ENCODE peak calls at places on chromosomes 5 and 9, in six cellular contexts. T, D, N, A, X and K are unnamed samples.

GRCh38 chr9:83062653-83063527 is at the start of gene RASEF:
- DNase-seq in T (peak; percentile 13), D (peak; percentile 6), N (no peak), X (peak; percentile 49), A (peak; percentile 74), K (peak; percentile 6)

GRCh38 chr5:107012371-107012770 is 658.4 kb downstream of the EFNA5 start:
- DNase-seq in D (no peak), A (no peak), N (no peak), X (no peak), T (no peak), K (no peak)

GRCh38 chr9:98287383-98287782 is 31.9 kb upstream of the TBC1D2 start:
- DNase-seq in D (no peak), T (no peak), A (no peak), N (no peak), X (peak; percentile 66), K (peak; percentile 23)

GRCh38 chr5:96714951-96715451 is 52.8 kb downstream of the CAST start:
- DNase-seq in X (peak; percentile 72), T (peak; percentile 92), N (no peak), A (no peak), D (peak; percentile 94), K (no peak)

GRCh38 chr5:149878371-149878770 is 66.2 kb downstream of the PDE6A start:
- DNase-seq in D (no peak), A (no peak), N (no peak), T (peak; percentile 53), X (no peak), K (no peak)

GRCh38 chr5:143653256-143653655 is 158.7 kb upstream of the HMHB1 start:
- DNase-seq in T (no peak), A (no peak), X (no peak), N (no peak), D (no peak), K (no peak)

GRCh38 chr9:121826711-121827110 is 175.3 kb downstream of the DAB2IP start:
- DNase-seq in X (no peak), A (no peak), D (no peak), N (no peak), T (no peak), K (no peak)

GRCh38 chr9:95197692-95198271 is 119.7 kb downstream of the FANCC start:
- DNase-seq in X (no peak), T (peak; percentile 51), A (no peak), N (no peak), D (peak; percentile 45), K (peak; percentile 55)

GRCh38 chr9:110446171-110446570 is 108.5 kb upstream of the TXNDC8 start:
- DNase-seq in T (no peak), N (no peak), X (no peak), A (no peak), D (no peak), K (no peak)

GRCh38 chr9:129933709-129934586 is 98.7 kb downstream of the USP20 start:
- DNase-seq in D (no peak), A (no peak), X (no peak), T (no peak), N (no peak), K (peak; percentile 38)

GRCh38 chr5:178983728-178984127 is 11.4 kb downstream of the GRM6 start:
- DNase-seq in D (no peak), N (no peak), T (no peak), X (no peak), A (peak; percentile 36), K (no peak)

DNA sequence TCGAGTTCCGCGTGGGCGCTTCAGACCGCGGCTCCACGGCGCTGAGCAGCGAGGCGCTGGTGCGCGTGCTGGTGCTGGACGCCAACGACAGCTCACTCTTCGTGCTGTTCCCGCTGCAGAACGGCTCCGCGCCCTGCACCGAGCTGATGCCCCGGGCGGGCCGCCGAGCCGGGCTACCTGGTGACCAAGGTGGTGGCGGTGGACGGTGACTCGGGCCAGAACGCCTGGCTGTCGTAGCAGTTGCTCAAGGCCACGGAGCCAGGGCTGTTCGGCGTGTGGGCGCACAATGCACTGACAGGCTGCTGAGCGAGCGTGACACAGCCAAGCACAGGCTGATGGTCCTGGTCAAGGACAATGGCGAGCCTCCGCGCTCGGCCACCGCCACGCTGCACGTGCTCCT is 3.7 kb upstream of the PCDHB15 start:
- DNase-seq in T (no peak), D (no peak), X (no peak), A (no peak), N (no peak), K (no peak)
- H3K9me3 ChIP-seq in T (no peaks in the 10 kb centered on the region), D (no peaks in the 10 kb centered on the region), X (no peaks in the 10 kb centered on the region), A (peaks cover 100% of the 10 kb centered on the region), N (peaks cover 74% of the 10 kb centered on the region), K (peaks cover 49% of the 10 kb centered on the region)

DNA sequence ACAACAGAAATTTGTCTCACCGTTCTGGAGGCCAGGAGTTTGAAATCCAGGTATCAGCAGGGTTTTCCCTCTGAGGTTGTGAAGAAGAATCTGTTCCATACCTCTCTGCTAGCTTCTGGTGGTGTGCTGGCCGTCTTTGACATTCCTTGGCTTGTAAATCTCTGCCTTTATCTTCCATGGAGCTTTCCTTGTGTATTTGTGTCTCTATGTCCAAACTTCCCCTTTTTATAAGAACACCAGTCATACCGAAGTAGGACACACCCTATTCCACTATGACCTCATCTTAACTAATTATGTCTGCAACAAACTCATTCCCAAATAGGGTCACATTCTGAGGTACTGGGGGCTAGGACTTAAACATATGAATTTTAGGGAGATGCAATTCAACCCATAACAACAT is 38.3 kb downstream of the PRKACG start:
- DNase-seq in T (no peak), A (no peak), X (no peak), D (no peak), N (no peak), K (no peak)
- H3K27ac ChIP-seq in T (no peak overlapping the region), A (peak overlapping the region; percentile 61), X (no peak overlapping the region), D (no peak overlapping the region), N (peak overlapping the region; percentile 44), K (no peak overlapping the region)

GRCh38 chr5:170247363-170247762 is 14.6 kb downstream of the C5orf58 start:
- DNase-seq in A (no peak), T (peak; percentile 40), X (no peak), N (no peak), D (no peak), K (peak; percentile 56)
- H3K36me3 ChIP-seq in A (peaks cover 61% of the 10 kb centered on the region), T (no peaks in the 10 kb centered on the region), X (no peaks in the 10 kb centered on the region), N (no peaks in the 10 kb centered on the region), D (no peaks in the 10 kb centered on the region), K (no peaks in the 10 kb centered on the region)

GRCh38 chr5:2659071-2659470 is 92.4 kb downstream of the IRX2 start:
- DNase-seq in N (no peak), A (no peak), D (no peak), T (no peak), X (no peak), K (no peak)
- H3K9me3 ChIP-seq in N (no peaks in the 10 kb centered on the region), A (no peaks in the 10 kb centered on the region), D (no peaks in the 10 kb centered on the region), T (no peaks in the 10 kb centered on the region), X (no peaks in the 10 kb centered on the region), K (peaks cover 49% of the 10 kb centered on the region)

DNA sequence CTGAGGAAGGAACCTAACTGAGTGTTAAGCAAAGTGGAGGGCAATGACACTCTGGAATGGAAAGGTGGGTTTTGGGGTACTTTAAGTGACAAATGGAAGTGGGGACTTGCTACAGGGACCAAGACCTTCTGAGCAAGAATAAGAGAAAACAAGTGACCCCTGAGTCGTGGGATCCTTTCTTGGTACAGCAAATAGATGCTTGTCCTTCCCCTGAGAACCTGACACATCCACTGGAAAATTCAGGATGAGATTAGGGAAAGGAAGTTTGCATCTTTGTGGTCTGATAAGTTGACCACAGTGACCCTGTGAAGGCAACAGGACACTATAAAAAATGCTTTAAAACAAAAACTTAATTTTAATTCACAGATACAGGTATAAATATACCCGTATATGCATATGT is 1.8 kb upstream of the IRF1 start:
- DNase-seq in A (no peak), N (no peak), D (no peak), X (no peak), T (no peak), K (no peak)
- H3K27ac ChIP-seq in A (peak overlapping the region; percentile 100), N (peak overlapping the region; percentile 98), D (no peak overlapping the region), X (no peak overlapping the region), T (no peak overlapping the region), K (no peak overlapping the region)

DNA sequence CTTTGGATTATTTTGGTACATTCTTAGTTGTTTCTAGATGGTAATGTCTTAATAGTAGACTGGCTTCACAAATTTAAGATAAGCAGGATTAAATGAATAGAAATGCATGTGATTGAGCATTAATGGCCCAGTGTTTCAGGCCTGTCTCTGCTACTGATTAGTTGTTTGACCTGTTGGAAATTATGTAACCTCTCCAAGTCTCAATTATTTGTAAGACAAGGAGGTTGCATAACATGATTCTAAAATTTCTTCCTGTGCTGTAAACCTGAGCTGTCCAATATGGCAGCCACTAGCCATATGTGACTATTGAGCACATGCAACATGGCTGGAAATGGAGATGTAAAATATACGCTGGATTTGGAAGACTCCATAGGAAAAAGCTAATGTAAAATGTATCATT is 97.5 kb downstream of the ALDH1A1 start:
- DNase-seq in T (no peak), N (no peak), D (no peak), A (no peak), X (no peak), K (no peak)
- H3K36me3 ChIP-seq in T (no peaks in the 10 kb centered on the region), N (no peaks in the 10 kb centered on the region), D (no peaks in the 10 kb centered on the region), A (no peaks in the 10 kb centered on the region), X (no peaks in the 10 kb centered on the region), K (no peaks in the 10 kb centered on the region)

GRCh38 chr5:112063878-112064615 is 307.1 kb upstream of the NREP start:
- DNase-seq in X (no peak), A (no peak), D (no peak), T (no peak), N (no peak), K (no peak)
- H3K9me3 ChIP-seq in X (no peaks in the 10 kb centered on the region), A (no peaks in the 10 kb centered on the region), D (no peaks in the 10 kb centered on the region), T (no peaks in the 10 kb centered on the region), N (no peaks in the 10 kb centered on the region), K (no peaks in the 10 kb centered on the region)

DNA sequence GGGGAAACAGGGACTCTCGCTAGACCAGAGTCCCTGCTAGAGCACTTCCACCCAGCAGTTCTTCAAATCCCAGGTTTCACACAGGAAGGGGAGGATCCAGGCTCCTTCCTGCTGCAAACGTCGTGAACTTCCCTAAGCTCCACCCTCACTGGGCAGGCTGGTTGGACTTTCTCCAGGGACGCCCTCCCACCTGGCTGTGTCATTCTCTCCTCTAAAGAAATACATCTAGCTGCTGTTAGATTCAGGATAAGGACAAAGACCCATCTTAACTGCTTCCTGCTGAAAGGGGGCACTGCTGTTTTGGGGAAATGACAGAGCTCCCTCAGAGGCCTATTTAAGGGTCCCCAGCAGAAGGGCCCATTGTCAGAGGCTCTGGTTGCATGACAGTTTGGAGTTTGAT is 230.7 kb downstream of the SEMA6A start:
- DNase-seq in T (no peak), N (no peak), X (no peak), A (no peak), D (no peak), K (peak; percentile 41)
- H3K27ac ChIP-seq in T (no peak overlapping the region), N (no peak overlapping the region), X (no peak overlapping the region), A (no peak overlapping the region), D (no peak overlapping the region), K (no peak overlapping the region)